ENCODE peak calls at places on chromosomes 3 and 15, in six cellular contexts. One of them, this sample, is unnamed. For H3K9me2 and H3K9me3, the result is how much of the 10 kb centered on the place peaks cover.

GRCh38 chr3:107525101-107525953 is 2.6 kb downstream of the BBX start:
- DNase-seq in GM23248: peak
- DNase-seq in MM.1S: peak
- DNase-seq in HCT116: no peak
- DNase-seq in PC-3: peak
- DNase-seq in SK-N-SH: peak
- DNase-seq in this sample: peak

GRCh38 chr3:71673486-71673885 is 51.7 kb downstream of the EIF4E3 start:
- DNase-seq in GM23248: peak
- DNase-seq in SK-N-SH: no peak
- DNase-seq in PC-3: no peak
- DNase-seq in HCT116: no peak
- DNase-seq in MM.1S: no peak
- DNase-seq in this sample: no peak

GRCh38 chr15:68548375-68548774 is 30.4 kb upstream of the CORO2B start:
- DNase-seq in PC-3: no peak
- DNase-seq in GM23248: no peak
- DNase-seq in HCT116: no peak
- DNase-seq in SK-N-SH: no peak
- DNase-seq in MM.1S: no peak
- DNase-seq in this sample: no peak

GRCh38 chr3:52070724-52071621 is 14.6 kb upstream of the DUSP7 start:
- DNase-seq in GM23248: no peak
- DNase-seq in PC-3: no peak
- DNase-seq in SK-N-SH: peak
- DNase-seq in HCT116: no peak
- DNase-seq in MM.1S: no peak
- DNase-seq in this sample: no peak

GRCh38 chr3:142947799-142948575 is 15.5 kb downstream of the PAQR9 start:
- DNase-seq in HCT116: no peak
- DNase-seq in PC-3: peak
- DNase-seq in GM23248: peak
- DNase-seq in SK-N-SH: peak
- DNase-seq in MM.1S: no peak
- DNase-seq in this sample: no peak

GRCh38 chr3:16456784-16457415 is 56.6 kb downstream of the RFTN1 start:
- DNase-seq in SK-N-SH: no peak
- DNase-seq in PC-3: peak
- DNase-seq in MM.1S: no peak
- DNase-seq in HCT116: no peak
- DNase-seq in GM23248: no peak
- DNase-seq in this sample: no peak

GRCh38 chr3:70476174-70476573 is 163.7 kb upstream of the MDFIC2 start:
- DNase-seq in HCT116: no peak
- DNase-seq in PC-3: no peak
- DNase-seq in MM.1S: no peak
- DNase-seq in GM23248: no peak
- DNase-seq in SK-N-SH: no peak
- DNase-seq in this sample: no peak

GRCh38 chr3:194851254-194851653 is 165.6 kb downstream of the FAM43A start:
- DNase-seq in PC-3: no peak
- DNase-seq in MM.1S: no peak
- DNase-seq in SK-N-SH: no peak
- DNase-seq in GM23248: no peak
- DNase-seq in HCT116: no peak
- DNase-seq in this sample: no peak

GRCh38 chr3:97161169-97161568 is 346.8 kb downstream of the EPHA6 start:
- DNase-seq in MM.1S: no peak
- DNase-seq in PC-3: no peak
- DNase-seq in SK-N-SH: no peak
- DNase-seq in GM23248: no peak
- DNase-seq in HCT116: no peak
- DNase-seq in this sample: no peak

GRCh38 chr15:25372298-25372697 is 66.5 kb downstream of the UBE3A start:
- DNase-seq in SK-N-SH: no peak
- DNase-seq in GM23248: peak
- DNase-seq in HCT116: no peak
- DNase-seq in PC-3: peak
- DNase-seq in MM.1S: no peak
- DNase-seq in this sample: no peak

GRCh38 chr15:62940755-62941361 is 101.7 kb upstream of the TPM1 start:
- DNase-seq in GM23248: peak
- DNase-seq in SK-N-SH: peak
- DNase-seq in MM.1S: peak
- DNase-seq in PC-3: peak
- DNase-seq in HCT116: no peak
- DNase-seq in this sample: no peak

GRCh38 chr15:61621146-61621545 is 392.0 kb upstream of the RORA start:
- DNase-seq in SK-N-SH: peak
- DNase-seq in GM23248: peak
- DNase-seq in PC-3: peak
- DNase-seq in HCT116: no peak
- DNase-seq in MM.1S: peak
- DNase-seq in this sample: peak
- H3K4me2 ChIP-seq in SK-N-SH: no peak
- H3K4me2 ChIP-seq in GM23248: no peak
- H3K4me2 ChIP-seq in PC-3: no peak
- H3K4me2 ChIP-seq in HCT116: no peak
- H3K4me2 ChIP-seq in MM.1S: no peak
- H3K4me2 ChIP-seq in this sample: no peak

DNA sequence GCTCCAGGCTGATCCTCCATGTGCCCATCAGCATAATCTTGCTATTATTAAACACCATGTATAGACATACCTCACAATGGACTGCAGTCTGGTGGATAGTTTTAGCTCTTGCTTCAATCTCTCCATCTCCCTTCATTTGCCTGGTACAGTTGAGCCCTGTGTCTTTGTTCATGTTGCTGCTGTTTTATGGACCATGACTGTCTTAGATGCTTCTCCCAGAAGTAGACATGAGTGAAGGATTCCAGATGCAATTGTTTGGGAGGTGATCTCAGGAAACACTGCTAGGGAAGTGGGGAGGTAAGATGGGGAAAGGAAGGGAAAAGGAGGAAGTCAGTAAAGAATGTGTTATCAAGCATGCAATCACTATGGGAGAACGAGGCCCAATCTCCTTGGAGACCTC is 36.3 kb upstream of the CTNNB1 start:
- DNase-seq in MM.1S: no peak
- DNase-seq in HCT116: no peak
- DNase-seq in SK-N-SH: no peak
- DNase-seq in GM23248: no peak
- DNase-seq in PC-3: no peak
- DNase-seq in this sample: no peak
- H3K9me2 ChIP-seq in MM.1S: under half
- H3K9me2 ChIP-seq in HCT116: under half
- H3K9me2 ChIP-seq in SK-N-SH: under half
- H3K9me2 ChIP-seq in GM23248: under half
- H3K9me2 ChIP-seq in PC-3: under half
- H3K9me2 ChIP-seq in this sample: under half

DNA sequence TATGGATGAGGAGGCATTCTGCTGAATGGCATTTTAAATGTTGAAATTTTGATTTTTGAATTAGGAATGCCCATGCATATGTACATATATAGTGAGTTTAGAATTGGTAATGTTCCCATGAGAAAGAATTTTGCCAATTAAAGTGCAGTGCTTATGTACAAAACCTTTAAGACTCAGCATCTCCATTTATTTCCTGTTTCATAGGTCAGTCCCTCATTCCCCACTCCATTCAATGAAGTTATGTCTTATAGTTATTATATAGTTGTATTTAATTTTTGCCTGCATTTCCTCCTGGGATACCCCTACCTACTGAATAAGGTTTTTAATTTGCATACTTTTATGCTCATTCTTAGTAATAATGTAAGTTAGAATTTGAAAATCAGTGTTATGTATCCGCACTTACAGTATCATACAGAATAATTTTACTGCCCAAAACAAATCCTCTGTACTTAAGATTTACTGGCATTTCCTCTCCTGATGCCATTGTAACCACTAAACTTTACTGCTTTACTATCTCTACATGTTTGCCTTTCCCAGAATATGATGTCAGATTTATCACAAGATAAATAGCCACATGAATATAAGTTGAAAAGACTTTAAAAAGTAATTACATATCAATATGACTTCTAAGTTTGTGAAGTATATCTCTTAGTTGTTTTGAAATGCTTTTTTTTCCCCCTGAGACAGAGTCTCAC is 389.1 kb upstream of the NDN start:
- DNase-seq in GM23248: no peak
- DNase-seq in MM.1S: no peak
- DNase-seq in SK-N-SH: no peak
- DNase-seq in PC-3: no peak
- DNase-seq in HCT116: no peak
- DNase-seq in this sample: no peak
- H3K9me3 ChIP-seq in GM23248: under half
- H3K9me3 ChIP-seq in MM.1S: under half
- H3K9me3 ChIP-seq in SK-N-SH: under half
- H3K9me3 ChIP-seq in PC-3: under half
- H3K9me3 ChIP-seq in HCT116: under half
- H3K9me3 ChIP-seq in this sample: under half

GRCh38 chr3:186049001-186049400 is 59.9 kb downstream of the ETV5 start:
- DNase-seq in HCT116: no peak
- DNase-seq in PC-3: no peak
- DNase-seq in SK-N-SH: no peak
- DNase-seq in MM.1S: no peak
- DNase-seq in GM23248: no peak
- DNase-seq in this sample: no peak
- H3K4me2 ChIP-seq in HCT116: no peak
- H3K4me2 ChIP-seq in PC-3: no peak
- H3K4me2 ChIP-seq in SK-N-SH: no peak
- H3K4me2 ChIP-seq in MM.1S: no peak
- H3K4me2 ChIP-seq in GM23248: no peak
- H3K4me2 ChIP-seq in this sample: no peak

GRCh38 chr3:78360849-78361248 is 1321.0 kb downstream of the ROBO2 start:
- DNase-seq in HCT116: no peak
- DNase-seq in PC-3: no peak
- DNase-seq in GM23248: no peak
- DNase-seq in SK-N-SH: no peak
- DNase-seq in MM.1S: no peak
- DNase-seq in this sample: no peak
- H3K9me2 ChIP-seq in HCT116: under half
- H3K9me2 ChIP-seq in PC-3: under half
- H3K9me2 ChIP-seq in GM23248: under half
- H3K9me2 ChIP-seq in SK-N-SH: under half
- H3K9me2 ChIP-seq in MM.1S: under half
- H3K9me2 ChIP-seq in this sample: under half

GRCh38 chr3:45841701-45842491 is at the start of gene LZTFL1:
- DNase-seq in HCT116: peak
- DNase-seq in SK-N-SH: peak
- DNase-seq in MM.1S: peak
- DNase-seq in PC-3: peak
- DNase-seq in GM23248: peak
- DNase-seq in this sample: peak

GRCh38 chr3:45832691-45833090 is 9.2 kb downstream of the LZTFL1 start:
- DNase-seq in PC-3: peak
- DNase-seq in HCT116: peak
- DNase-seq in GM23248: peak
- DNase-seq in MM.1S: no peak
- DNase-seq in SK-N-SH: peak
- DNase-seq in this sample: peak

GRCh38 chr3:45842851-45843625 is 1.1 kb upstream of the LZTFL1 start:
- DNase-seq in SK-N-SH: no peak
- DNase-seq in PC-3: peak
- DNase-seq in HCT116: no peak
- DNase-seq in MM.1S: no peak
- DNase-seq in GM23248: no peak
- DNase-seq in this sample: no peak

GRCh38 chr3:45841380-45841700 is 579 bp downstream of the LZTFL1 start:
- DNase-seq in PC-3: peak
- DNase-seq in MM.1S: peak
- DNase-seq in GM23248: peak
- DNase-seq in SK-N-SH: no peak
- DNase-seq in HCT116: no peak
- DNase-seq in this sample: peak

GRCh38 chr3:45838466-45838865 is 3.5 kb downstream of the LZTFL1 start:
- DNase-seq in GM23248: no peak
- DNase-seq in HCT116: no peak
- DNase-seq in MM.1S: no peak
- DNase-seq in SK-N-SH: no peak
- DNase-seq in PC-3: no peak
- DNase-seq in this sample: no peak
- H3K9me3 ChIP-seq in GM23248: under half
- H3K9me3 ChIP-seq in HCT116: under half
- H3K9me3 ChIP-seq in MM.1S: under half
- H3K9me3 ChIP-seq in SK-N-SH: under half
- H3K9me3 ChIP-seq in PC-3: under half
- H3K9me3 ChIP-seq in this sample: under half

This sample was measured in OCI-LY7.